ENCODE peak calls at places on chromosomes 2 and 18, in four cellular contexts. H, J, V and B are unnamed samples.

GRCh38 chr2:28855193-28855592 is 14.9 kb downstream of the TRMT61B start:
- DNase-seq in H (no peak), J (no peak), V (no peak), B (no peak)

GRCh38 chr2:234425923-234426603 is 70.8 kb downstream of the ARL4C start:
- DNase-seq in H (no peak), J (no peak), V (no peak), B (no peak)

GRCh38 chr2:216650607-216651229 is 17.5 kb downstream of the IGFBP2 start:
- DNase-seq in H (no peak), J (no peak), V (no peak), B (no peak)

GRCh38 chr2:100008960-100009359 is 133.4 kb downstream of the AFF3 start:
- DNase-seq in H (no peak), J (no peak), V (no peak), B (no peak)

GRCh38 chr2:101063352-101063751 is 61.3 kb downstream of the RPL31 start:
- DNase-seq in H (no peak), J (peak; percentile 83), V (no peak), B (no peak)

GRCh38 chr2:39665811-39666488 is at the start of gene TMEM178A:
- DNase-seq in H (peak; percentile 70), J (no peak), V (no peak), B (peak; percentile 70)

GRCh38 chr2:64975232-64975791 is 13.9 kb upstream of the SLC1A4 start:
- DNase-seq in H (peak; percentile 95), J (no peak), V (peak; percentile 38), B (peak; percentile 82)

GRCh38 chr2:5981241-5982055 is 289.3 kb downstream of the SOX11 start:
- DNase-seq in H (peak; percentile 77), J (no peak), V (peak; percentile 51), B (peak; percentile 90)

GRCh38 chr2:42834161-42834560 is 41.8 kb upstream of the HAAO start:
- DNase-seq in H (no peak), J (no peak), V (no peak), B (peak; percentile 43)

GRCh38 chr18:62279561-62279960 is 45.5 kb upstream of the TNFRSF11A start:
- DNase-seq in H (no peak), J (no peak), V (no peak), B (no peak)

GRCh38 chr2:240205348-240205747 is 64.9 kb upstream of the OTOS start:
- DNase-seq in H (peak; percentile 7), J (no peak), V (peak; percentile 27), B (peak; percentile 51)